ENCODE peak calls at places on chromosomes 16 and 17, in five cellular contexts. Y, U, R, V and S are unnamed samples.

GRCh38 chr16:25134306-25134705 is 22.8 kb downstream of the LCMT1 start:
- DNase-seq in Y (no peak), U (peak; percentile 42), R (no peak), V (no peak), S (no peak)

GRCh38 chr17:83084621-83085056 is 5.2 kb downstream of the METRNL start:
- DNase-seq in Y (no peak), U (no peak), R (no peak), V (no peak), S (peak; percentile 61)

GRCh38 chr16:66695935-66696668 is 441 bp downstream of the CMTM4 start:
- DNase-seq in Y (peak; percentile 24), U (peak; percentile 35), R (peak; percentile 68), V (peak; percentile 55), S (no peak)

GRCh38 chr17:5380491-5381135 is 38.8 kb downstream of the NUP88 start:
- DNase-seq in Y (no peak), U (no peak), R (no peak), V (no peak), S (no peak)

GRCh38 chr17:79160980-79161621 is 86.5 kb downstream of the ENGASE start:
- DNase-seq in Y (no peak), U (no peak), R (peak; percentile 58), V (no peak), S (no peak)

GRCh38 chr17:3596804-3597464 is 12.3 kb downstream of the TRPV1 start:
- DNase-seq in Y (no peak), U (no peak), R (no peak), V (no peak), S (no peak)

GRCh38 chr16:51982715-51983680 is 563.9 kb downstream of the TOX3 start:
- DNase-seq in Y (peak; percentile 76), U (peak; percentile 36), R (peak; percentile 42), V (peak; percentile 38), S (no peak)

GRCh38 chr17:57724038-57724728 is 20.9 kb downstream of the CCDC182 start:
- DNase-seq in Y (no peak), U (peak; percentile 74), R (no peak), V (no peak), S (no peak)

GRCh38 chr16:35713762-35714650 is 2254.6 kb downstream of the TP53TG3F start:
- DNase-seq in Y (no peak), U (no peak), R (no peak), V (no peak), S (no peak)

GRCh38 chr16:49969356-49970030 is 55.5 kb upstream of the CNEP1R1 start:
- DNase-seq in Y (no peak), U (no peak), R (no peak), V (no peak), S (no peak)

GRCh38 chr17:63843387-63844292 is 1.2 kb upstream of the SMARCD2 start:
- DNase-seq in Y (peak; percentile 57), U (peak; percentile 56), R (no peak), V (no peak), S (peak; percentile 32)

GRCh38 chr16:78659216-78659615 is 559.8 kb downstream of the WWOX start:
- DNase-seq in Y (no peak), U (no peak), R (no peak), V (no peak), S (no peak)

GRCh38 chr16:57609541-57610401 is 18.7 kb upstream of the ADGRG1 start:
- DNase-seq in Y (no peak), U (no peak), R (peak; percentile 30), V (no peak), S (peak; percentile 84)

GRCh38 chr16:89720859-89721643 is at the start of the genes VPS9D1 and ZNF276:
- DNase-seq in Y (peak; percentile 85), U (peak; percentile 86), R (peak; percentile 79), V (peak; percentile 67), S (peak; percentile 81)